ENCODE peak calls at places on chromosomes 2 and 18, in eight cellular contexts. E, W, Y, R, C, M, S and I are unnamed samples.

GRCh38 chr18:43805646-43806194 is 528.4 kb upstream of the SYT4 start:
- DNase-seq in E (peak; percentile 61), W (no peak), Y (no peak), R (peak; percentile 61), C (no peak), M (no peak), S (no peak), I (no peak)

GRCh38 chr2:191559569-191559968 is 118.4 kb upstream of the NABP1 start:
- DNase-seq in E (no peak), W (no peak), Y (no peak), R (no peak), C (no peak), M (no peak), S (no peak), I (no peak)

GRCh38 chr2:52356560-52356959 is 1324.6 kb upstream of the NRXN1 start:
- DNase-seq in E (no peak), W (no peak), Y (no peak), R (peak; percentile 30), C (no peak), M (no peak), S (no peak), I (no peak)

GRCh38 chr18:13549879-13550231 is 176.5 kb downstream of the FAM210A start:
- DNase-seq in E (no peak), W (no peak), Y (no peak), R (no peak), C (no peak), M (no peak), S (no peak), I (no peak)

GRCh38 chr2:177584293-177584692 is 191.7 kb downstream of the AGPS start:
- DNase-seq in E (no peak), W (no peak), Y (no peak), R (no peak), C (no peak), M (no peak), S (no peak), I (no peak)

GRCh38 chr2:100105678-100106054 is 36.7 kb downstream of the AFF3 start:
- DNase-seq in E (no peak), W (no peak), Y (no peak), R (no peak), C (no peak), M (peak; percentile 22), S (no peak), I (peak; percentile 14)

GRCh38 chr2:48398285-48399135 is 131.4 kb upstream of the STON1 start:
- DNase-seq in E (peak; percentile 82), W (no peak), Y (no peak), R (peak; percentile 57), C (no peak), M (no peak), S (no peak), I (peak; percentile 80)

GRCh38 chr2:168145598-168145997 is 101.8 kb downstream of the STK39 start:
- DNase-seq in E (no peak), W (no peak), Y (no peak), R (no peak), C (no peak), M (no peak), S (no peak), I (no peak)

GRCh38 chr2:86054539-86055082 is 51.1 kb downstream of the POLR1A start:
- DNase-seq in E (no peak), W (no peak), Y (no peak), R (peak; percentile 49), C (no peak), M (no peak), S (no peak), I (no peak)

GRCh38 chr2:3535794-3536681 is 16.7 kb upstream of the ADI1 start:
- DNase-seq in E (no peak), W (no peak), Y (no peak), R (peak; percentile 92), C (peak; percentile 60), M (no peak), S (no peak), I (peak; percentile 25)

GRCh38 chr2:223993634-223994232 is 36.5 kb downstream of the MRPL44 start:
- DNase-seq in E (peak; percentile 54), W (peak; percentile 50), Y (peak; percentile 61), R (peak; percentile 52), C (peak; percentile 59), M (peak; percentile 72), S (peak; percentile 56), I (peak; percentile 93)

GRCh38 chr18:3663870-3664512 is 214.0 kb downstream of the TGIF1 start:
- DNase-seq in E (no peak), W (no peak), Y (no peak), R (no peak), C (no peak), M (no peak), S (no peak), I (no peak)

GRCh38 chr2:47339745-47340541 is 63.0 kb upstream of the MSH2 start:
- DNase-seq in E (peak; percentile 48), W (no peak), Y (peak; percentile 79), R (peak; percentile 26), C (no peak), M (no peak), S (no peak), I (no peak)